ENCODE peak calls at places on chromosomes 16 and 17, in four cellular contexts. One of them, this sample, is unnamed.

GRCh38 chr16:79437764-79438728 is 162.5 kb downstream of the MAF start:
- DNase-seq in immature natural killer cell: no peak
- DNase-seq in left ventricle myocardium inferior: peak; percentile 48
- DNase-seq in stomach: no peak
- DNase-seq in this sample: peak; percentile 2

GRCh38 chr17:79046501-79047280 is 22.7 kb downstream of the C1QTNF1 start:
- DNase-seq in immature natural killer cell: no peak
- DNase-seq in left ventricle myocardium inferior: peak; percentile 74
- DNase-seq in stomach: no peak
- DNase-seq in this sample: no peak

GRCh38 chr17:45430738-45431530 is 1.7 kb downstream of the ARHGAP27 start:
- DNase-seq in immature natural killer cell: peak; percentile 48
- DNase-seq in left ventricle myocardium inferior: no peak
- DNase-seq in stomach: peak; percentile 84
- DNase-seq in this sample: peak; percentile 36

GRCh38 chr16:11796227-11797165 is 562 bp downstream of the ZC3H7A start:
- DNase-seq in immature natural killer cell: peak; percentile 34
- DNase-seq in left ventricle myocardium inferior: peak; percentile 72
- DNase-seq in stomach: peak; percentile 62
- DNase-seq in this sample: peak; percentile 50

GRCh38 chr17:61247438-61247837 is 152.2 kb upstream of the TBX2 start:
- DNase-seq in immature natural killer cell: no peak
- DNase-seq in left ventricle myocardium inferior: no peak
- DNase-seq in stomach: no peak
- DNase-seq in this sample: peak; percentile 89

GRCh38 chr17:83194761-83195329 is 115.4 kb downstream of the METRNL start:
- DNase-seq in immature natural killer cell: no peak
- DNase-seq in left ventricle myocardium inferior: no peak
- DNase-seq in stomach: no peak
- DNase-seq in this sample: peak; percentile 55

GRCh38 chr17:34306466-34306865 is 12.8 kb upstream of the CCL8 start:
- DNase-seq in immature natural killer cell: no peak
- DNase-seq in left ventricle myocardium inferior: no peak
- DNase-seq in stomach: no peak
- DNase-seq in this sample: peak; percentile 70

GRCh38 chr17:42922335-42922734 is 21.7 kb downstream of the G6PC1 start:
- DNase-seq in immature natural killer cell: no peak
- DNase-seq in left ventricle myocardium inferior: no peak
- DNase-seq in stomach: no peak
- DNase-seq in this sample: no peak

GRCh38 chr16:66443269-66443652 is 16.2 kb downstream of the BEAN1 start:
- DNase-seq in immature natural killer cell: no peak
- DNase-seq in left ventricle myocardium inferior: no peak
- DNase-seq in stomach: no peak
- DNase-seq in this sample: no peak

GRCh38 chr17:74921045-74921681 is 1.9 kb downstream of the USH1G start:
- DNase-seq in immature natural killer cell: no peak
- DNase-seq in left ventricle myocardium inferior: no peak
- DNase-seq in stomach: no peak
- DNase-seq in this sample: no peak

GRCh38 chr16:51982715-51983680 is 563.9 kb downstream of the TOX3 start:
- DNase-seq in immature natural killer cell: no peak
- DNase-seq in left ventricle myocardium inferior: no peak
- DNase-seq in stomach: peak; percentile 52
- DNase-seq in this sample: peak; percentile 86

GRCh38 chr16:84868328-84868727 is 48.5 kb downstream of the CRISPLD2 start:
- DNase-seq in immature natural killer cell: no peak
- DNase-seq in left ventricle myocardium inferior: peak; percentile 10
- DNase-seq in stomach: no peak
- DNase-seq in this sample: no peak

GRCh38 chr16:60419859-60420258 is 1616.4 kb downstream of the CDH8 start:
- DNase-seq in immature natural killer cell: no peak
- DNase-seq in left ventricle myocardium inferior: no peak
- DNase-seq in stomach: no peak
- DNase-seq in this sample: no peak

GRCh38 chr17:11909348-11909747 is 87.9 kb downstream of the ZNF18 start:
- DNase-seq in immature natural killer cell: no peak
- DNase-seq in left ventricle myocardium inferior: no peak
- DNase-seq in stomach: no peak
- DNase-seq in this sample: no peak

GRCh38 chr17:45299311-45299710 is 17.5 kb downstream of the MAP3K14 start:
- DNase-seq in immature natural killer cell: no peak
- DNase-seq in left ventricle myocardium inferior: no peak
- DNase-seq in stomach: no peak
- DNase-seq in this sample: no peak

GRCh38 chr17:76417499-76418143 is 33.2 kb downstream of the SPHK1 start:
- DNase-seq in immature natural killer cell: no peak
- DNase-seq in left ventricle myocardium inferior: no peak
- DNase-seq in stomach: no peak
- DNase-seq in this sample: no peak

GRCh38 chr17:49201481-49201927 is 8.9 kb downstream of the GNGT2 start:
- DNase-seq in immature natural killer cell: no peak
- DNase-seq in left ventricle myocardium inferior: no peak
- DNase-seq in stomach: no peak
- DNase-seq in this sample: peak; percentile 31

GRCh38 chr17:3865166-3865565 is 19.1 kb upstream of the NCBP3 start:
- DNase-seq in immature natural killer cell: no peak
- DNase-seq in left ventricle myocardium inferior: no peak
- DNase-seq in stomach: no peak
- DNase-seq in this sample: peak; percentile 60

GRCh38 chr17:28174352-28175046 is 132.0 kb downstream of the NLK start:
- DNase-seq in immature natural killer cell: peak; percentile 49
- DNase-seq in left ventricle myocardium inferior: no peak
- DNase-seq in stomach: no peak
- DNase-seq in this sample: no peak

GRCh38 chr16:25487888-25488287 is 203.9 kb upstream of the HS3ST4 start:
- DNase-seq in immature natural killer cell: no peak
- DNase-seq in left ventricle myocardium inferior: no peak
- DNase-seq in stomach: no peak
- DNase-seq in this sample: no peak

GRCh38 chr16:2233872-2234812 is 2.1 kb upstream of the DNASE1L2 start:
- DNase-seq in immature natural killer cell: no peak
- DNase-seq in left ventricle myocardium inferior: no peak
- DNase-seq in stomach: no peak
- DNase-seq in this sample: no peak

GRCh38 chr17:44847581-44847980 is at the start of gene HIGD1B:
- DNase-seq in immature natural killer cell: no peak
- DNase-seq in left ventricle myocardium inferior: peak; percentile 50
- DNase-seq in stomach: no peak
- DNase-seq in this sample: no peak

GRCh38 chr17:20089795-20090547 is 80.8 kb downstream of the SPECC1 start:
- DNase-seq in immature natural killer cell: no peak
- DNase-seq in left ventricle myocardium inferior: no peak
- DNase-seq in stomach: no peak
- DNase-seq in this sample: no peak

GRCh38 chr16:66931665-66932064 is 2.5 kb downstream of the CIAO2B start:
- DNase-seq in immature natural killer cell: no peak
- DNase-seq in left ventricle myocardium inferior: no peak
- DNase-seq in stomach: no peak
- DNase-seq in this sample: no peak

GRCh38 chr16:23227529-23227928 is 45.0 kb downstream of the SCNN1G start:
- DNase-seq in immature natural killer cell: no peak
- DNase-seq in left ventricle myocardium inferior: no peak
- DNase-seq in stomach: no peak
- DNase-seq in this sample: no peak

GRCh38 chr16:55941552-55941951 is 66.4 kb upstream of the CES5A start:
- DNase-seq in immature natural killer cell: no peak
- DNase-seq in left ventricle myocardium inferior: no peak
- DNase-seq in stomach: no peak
- DNase-seq in this sample: no peak

GRCh38 chr17:49190932-49191331 is 19.4 kb downstream of the GNGT2 start:
- DNase-seq in immature natural killer cell: peak; percentile 34
- DNase-seq in left ventricle myocardium inferior: no peak
- DNase-seq in stomach: no peak
- DNase-seq in this sample: no peak

GRCh38 chr16:17453365-17454122 is 17.2 kb downstream of the XYLT1 start:
- DNase-seq in immature natural killer cell: no peak
- DNase-seq in left ventricle myocardium inferior: no peak
- DNase-seq in stomach: no peak
- DNase-seq in this sample: no peak

GRCh38 chr17:61253293-61253801 is 146.3 kb upstream of the TBX2 start:
- DNase-seq in immature natural killer cell: no peak
- DNase-seq in left ventricle myocardium inferior: peak; percentile 49
- DNase-seq in stomach: no peak
- DNase-seq in this sample: no peak

This sample was measured in choroid plexus epithelial cell.